ENCODE peak calls at places on chromosome 19, in five cellular contexts. D is esophagus squamous epithelium, W is stomach, N is heart left ventricle, I is A549. U is an unnamed sample.
A peak's percentile ranks its signal among the peaks of the same experiment; 100 is the strongest.

GRCh38 chr19:29485293-29485692 is 40.5 kb upstream of the VSTM2B start:
- DNase-seq in I (no peak), W (peak; percentile 16), N (no peak), D (no peak), U (peak; percentile 66)

GRCh38 chr19:501646-502045 is 5.4 kb downstream of the MADCAM1 start:
- DNase-seq in N (peak; percentile 24), D (no peak), I (no peak), W (no peak), U (no peak)

GRCh38 chr19:6414793-6415591 is 9.6 kb downstream of the KHSRP start:
- DNase-seq in I (no peak), W (no peak), N (no peak), D (no peak), U (no peak)

GRCh38 chr19:39415111-39416046 is 2.9 kb downstream of the PLEKHG2 start:
- DNase-seq in N (no peak), D (no peak), I (no peak), W (no peak), U (no peak)

GRCh38 chr19:36605101-36605838 is at the start of gene ZNF382:
- DNase-seq in I (no peak), D (no peak), W (peak; percentile 40), N (peak; percentile 90), U (peak; percentile 15)

GRCh38 chr19:51712461-51713081 is 11.2 kb downstream of the HAS1 start:
- DNase-seq in W (no peak), N (no peak), I (peak; percentile 59), D (no peak), U (no peak)

GRCh38 chr19:38210458-38210987 is 13.5 kb downstream of the DPF1 start:
- DNase-seq in I (no peak), W (no peak), N (peak; percentile 83), D (no peak), U (no peak)

GRCh38 chr19:56995298-56995697 is 124.5 kb upstream of the USP29 start:
- DNase-seq in D (no peak), I (no peak), W (no peak), N (no peak), U (no peak)

GRCh38 chr19:41994521-41994971 is 516 bp upstream of the ATP1A3 start:
- DNase-seq in N (no peak), I (no peak), D (no peak), W (no peak), U (no peak)

GRCh38 chr19:17555480-17555928 is at the start of gene COLGALT1:
- DNase-seq in I (peak; percentile 75), W (peak; percentile 100), N (peak; percentile 99), D (peak; percentile 96), U (peak; percentile 100)

GRCh38 chr19:17554968-17555479 is 425 bp upstream of the COLGALT1 start:
- DNase-seq in W (no peak), N (no peak), I (no peak), D (no peak), U (no peak)

GRCh38 chr19:17557461-17557860 is 2.0 kb downstream of the COLGALT1 start:
- DNase-seq in W (no peak), N (peak; percentile 53), I (no peak), D (no peak), U (no peak)

GRCh38 chr19:17555929-17556813 is 722 bp downstream of the COLGALT1 start:
- DNase-seq in D (no peak), W (peak; percentile 69), N (peak; percentile 84), I (no peak), U (peak; percentile 49)

DNA sequence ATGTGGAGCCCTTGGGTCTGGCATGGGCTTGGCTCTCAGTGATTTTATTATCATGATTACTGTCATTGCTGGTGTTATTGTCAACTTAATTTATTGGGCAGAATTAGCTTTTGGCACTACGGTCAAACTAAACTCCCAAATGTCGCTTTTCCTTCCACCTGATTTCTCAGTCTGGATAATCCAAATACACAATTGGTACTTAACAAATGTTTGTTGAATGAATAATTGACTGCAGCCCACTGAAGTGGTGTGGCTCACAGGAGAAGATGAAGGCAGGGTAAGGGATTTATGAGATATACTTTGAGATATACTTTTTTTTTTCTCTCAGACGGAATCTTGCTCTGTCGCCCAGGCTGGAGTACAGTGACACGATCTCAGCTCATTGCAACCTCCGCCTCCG is 1.5 kb downstream of the COLGALT1 start:
- DNase-seq in I (no peak), W (no peak), D (no peak), N (no peak), U (no peak)
- TF ChIP-seq CTCF in I (no peak), W (no peak), D (no peak), N (no peak), U (no peak)

GRCh38 chr19:18112989-18113478 is 15.5 kb downstream of the MAST3 start:
- DNase-seq in D (no peak), N (peak; percentile 85), W (peak; percentile 87), I (peak; percentile 71), U (peak; percentile 96)

GRCh38 chr19:18114483-18114882 is 16.9 kb downstream of the MAST3 start:
- DNase-seq in W (no peak), N (no peak), D (no peak), I (no peak), U (no peak)

GRCh38 chr19:18110833-18111232 is 13.3 kb downstream of the MAST3 start:
- DNase-seq in W (peak; percentile 64), N (no peak), I (no peak), D (no peak), U (no peak)

GRCh38 chr19:18117364-18117691 is 19.8 kb downstream of the MAST3 start:
- DNase-seq in N (no peak), I (no peak), D (no peak), W (no peak), U (no peak)

DNA sequence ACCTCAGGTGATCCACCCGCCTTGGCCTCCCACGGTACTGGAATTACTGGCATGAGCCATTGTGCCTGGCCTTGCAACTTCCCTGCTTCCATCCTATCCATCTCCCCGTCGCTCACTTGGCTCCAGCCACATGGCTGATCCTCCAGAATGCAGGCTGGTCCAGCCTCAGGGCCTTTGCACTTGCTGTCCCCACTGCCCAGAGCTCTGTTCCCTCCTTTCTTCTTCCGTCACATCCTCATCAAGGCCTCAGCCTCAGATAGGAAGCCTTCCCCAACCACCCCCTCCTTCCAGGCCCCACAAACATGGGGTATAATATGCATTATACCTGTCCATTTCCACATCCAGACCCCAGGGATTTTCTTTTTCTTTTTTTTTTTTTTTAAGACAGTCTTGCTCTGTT is 16.2 kb downstream of the MAST3 start:
- DNase-seq in W (no peak), N (no peak), I (no peak), D (no peak), U (no peak)
- TF ChIP-seq POLR2A in W (no peak), N (no peak), I (no peak), D (no peak), U (no peak)

DNA sequence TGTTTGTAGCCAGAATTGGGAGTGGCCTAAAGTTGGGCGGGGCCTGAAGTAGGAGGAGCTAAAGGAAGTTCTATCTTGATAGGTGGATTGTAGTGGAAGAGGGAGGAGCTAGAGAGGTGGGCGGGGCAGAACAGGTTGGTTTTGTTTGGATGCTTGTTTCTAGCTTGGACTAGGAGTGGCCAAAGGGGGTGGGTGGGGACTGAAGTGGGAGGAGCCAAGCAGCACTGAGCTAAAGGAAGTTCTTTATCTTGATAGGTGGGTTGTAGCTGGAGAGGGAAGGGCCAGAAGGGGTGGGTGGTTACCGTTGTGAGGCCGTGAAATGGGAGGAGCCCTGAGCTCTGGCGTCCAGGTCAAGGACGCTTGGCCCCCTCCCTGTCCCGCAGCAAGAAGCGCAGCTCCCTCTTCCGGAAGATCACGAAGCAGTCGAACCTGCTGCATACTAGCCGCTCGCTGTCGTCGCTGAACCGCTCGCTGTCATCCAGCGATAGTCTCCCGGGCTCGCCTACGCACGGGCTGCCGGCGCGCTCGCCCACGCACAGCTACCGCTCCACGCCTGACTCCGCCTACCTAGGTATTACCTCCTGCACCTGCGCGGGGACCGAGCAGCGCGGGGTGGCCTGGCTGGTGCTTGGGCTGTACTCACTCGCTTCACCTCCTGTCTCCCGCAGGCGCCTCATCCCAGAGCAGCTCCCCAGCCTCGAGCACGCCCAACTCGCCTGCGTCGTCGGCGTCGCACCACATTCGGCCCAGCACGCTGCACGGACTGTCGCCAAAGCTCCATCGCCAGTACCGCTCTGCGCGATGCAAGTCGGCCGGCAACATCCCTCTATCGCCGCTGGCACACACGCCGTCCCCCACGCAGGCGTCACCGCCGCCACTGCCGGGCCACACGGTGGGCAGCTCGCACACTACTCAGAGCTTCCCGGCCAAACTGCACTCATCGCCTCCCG is 8.0 kb downstream of the DNASE2 start:
- DNase-seq in D (no peak), W (peak; percentile 88), N (peak; percentile 46), I (no peak), U (no peak)
- TF ChIP-seq CTCF in D (no peak), W (no peak), N (no peak), I (no peak), U (no peak)

GRCh38 chr19:20923077-20923871 is at the start of gene ZNF85:
- DNase-seq in D (peak; percentile 40), W (peak; percentile 92), N (peak; percentile 94), I (no peak), U (peak; percentile 94)
- TF ChIP-seq POLR2A in D (no peak), W (no peak), N (no peak), I (no peak), U (no peak)

DNA sequence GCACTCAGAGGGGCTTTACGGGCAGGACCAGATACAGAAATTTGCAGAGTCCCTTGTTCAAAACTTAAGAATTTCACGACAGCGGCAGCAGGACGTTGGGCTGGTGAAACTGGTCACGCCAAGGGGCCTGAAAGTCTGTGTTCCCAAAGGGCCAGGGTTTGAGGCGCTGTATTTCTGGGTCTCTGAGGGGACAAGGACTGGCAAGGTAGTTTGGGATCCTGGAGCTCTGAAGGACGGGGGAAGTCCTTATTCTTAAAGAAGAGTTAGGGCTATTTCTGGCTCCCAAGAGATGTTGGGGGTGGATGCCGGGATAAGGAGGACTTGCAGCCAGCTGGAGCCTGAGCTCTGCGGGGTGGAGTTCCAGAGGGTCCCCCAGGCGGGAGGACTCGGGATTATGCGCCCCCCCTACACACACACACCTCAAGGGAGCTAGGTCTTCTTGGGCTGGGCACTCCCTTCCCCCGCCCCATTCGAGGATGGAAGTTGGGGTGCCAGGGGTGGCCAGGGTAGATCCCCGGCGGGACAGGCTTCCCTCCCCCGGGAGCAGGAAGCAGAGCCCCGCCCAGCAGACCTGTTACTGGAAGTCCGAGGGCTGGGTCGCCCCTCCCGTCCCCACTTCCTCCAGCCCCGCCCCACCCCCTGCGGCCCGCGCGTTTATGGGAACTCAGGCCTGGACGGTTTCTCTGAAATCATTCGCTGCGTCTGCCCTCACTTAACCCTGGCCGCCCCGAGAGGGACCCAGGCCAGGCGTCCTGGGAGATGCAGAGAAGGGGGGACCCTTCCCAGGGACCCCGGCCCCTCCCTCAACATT is 5.6 kb downstream of the BCL3 start:
- DNase-seq in W (peak; percentile 96), N (peak; percentile 97), D (peak; percentile 79), I (peak; percentile 82), U (peak; percentile 98)
- TF ChIP-seq CTCF in W (no peak), N (no peak), D (no peak), I (no peak), U (no peak)

GRCh38 chr19:13026478-13026999 is 31.3 kb downstream of the NFIX start:
- DNase-seq in W (peak; percentile 68), D (no peak), I (no peak), N (no peak), U (no peak)
- TF ChIP-seq POLR2A in W (no peak), D (no peak), I (no peak), N (no peak), U (no peak)

U was measured in lower leg skin.